ENCODE peak calls at places on chromosomes 5 and 9, in four cellular contexts. Y, Q, F and J are unnamed samples.

GRCh38 chr9:14710804-14711203 is 11.7 kb downstream of the CER1 start:
- DNase-seq in Y (no peak), Q (peak), F (no peak), J (no peak)

GRCh38 chr5:120614512-120614911 is 150.4 kb downstream of the PRR16 start:
- DNase-seq in Y (no peak), Q (peak), F (peak), J (no peak)

GRCh38 chr5:16980983-16981382 is 44.9 kb upstream of the MYO10 start:
- DNase-seq in Y (no peak), Q (peak), F (no peak), J (no peak)

GRCh38 chr9:133127340-133127981 is 6.4 kb upstream of the RALGDS start:
- DNase-seq in Y (no peak), Q (no peak), F (no peak), J (peak)

GRCh38 chr5:78783434-78784130 is 135.0 kb upstream of the LHFPL2 start:
- DNase-seq in Y (no peak), Q (no peak), F (no peak), J (no peak)

GRCh38 chr5:131386779-131387178 is 122.9 kb downstream of the CDC42SE2 start:
- DNase-seq in Y (no peak), Q (peak), F (peak), J (no peak)

GRCh38 chr5:73764996-73765395 is 139.0 kb downstream of the ARHGEF28 start:
- DNase-seq in Y (no peak), Q (no peak), F (no peak), J (no peak)

GRCh38 chr9:114273461-114273881 is 49.4 kb upstream of the ORM1 start:
- DNase-seq in Y (no peak), Q (no peak), F (no peak), J (no peak)

GRCh38 chr5:7897014-7897600 is 28.2 kb downstream of the MTRR start:
- DNase-seq in Y (no peak), Q (peak), F (no peak), J (peak)

GRCh38 chr9:70602364-70603019 is 188.0 kb upstream of the KLF9 start:
- DNase-seq in Y (peak), Q (peak), F (peak), J (peak)

GRCh38 chr9:93059960-93060591 is 1.6 kb downstream of the SUSD3 start:
- DNase-seq in Y (no peak), Q (no peak), F (no peak), J (no peak)

GRCh38 chr5:168528521-168529360 is at the start of gene FBLL1:
- DNase-seq in Y (no peak), Q (peak), F (no peak), J (no peak)

GRCh38 chr9:37342493-37342892 is 80.0 kb upstream of the GRHPR start:
- DNase-seq in Y (no peak), Q (no peak), F (no peak), J (no peak)

GRCh38 chr5:112228672-112229071 is 190.4 kb downstream of the EPB41L4A start:
- DNase-seq in Y (peak), Q (peak), F (peak), J (peak)

GRCh38 chr9:135644631-135645218 is 5.4 kb upstream of the GLT6D1 start:
- DNase-seq in Y (no peak), Q (no peak), F (no peak), J (no peak)

GRCh38 chr5:150139334-150139733 is 16.3 kb downstream of the PDGFRB start:
- DNase-seq in Y (no peak), Q (peak), F (peak), J (no peak)

GRCh38 chr5:14240366-14240765 is 97.2 kb downstream of the TRIO start:
- DNase-seq in Y (no peak), Q (peak), F (no peak), J (no peak)

GRCh38 chr9:69121155-69122085 is 52.7 kb upstream of the TJP2 start:
- DNase-seq in Y (peak), Q (peak), F (no peak), J (peak)

GRCh38 chr5:135219868-135220267 is 179.2 kb downstream of the MACROH2A1 start:
- DNase-seq in Y (peak), Q (no peak), F (no peak), J (peak)

GRCh38 chr5:138371454-138371853 is 19.0 kb downstream of the KDM3B start:
- DNase-seq in Y (no peak), Q (no peak), F (no peak), J (no peak)

GRCh38 chr9:24035816-24036215 is 209.8 kb upstream of the ELAVL2 start:
- DNase-seq in Y (no peak), Q (no peak), F (no peak), J (no peak)

GRCh38 chr9:6356441-6356840 is 28.3 kb downstream of the TPD52L3 start:
- DNase-seq in Y (no peak), Q (no peak), F (no peak), J (no peak)

GRCh38 chr5:3302228-3302627 is 293.4 kb upstream of the IRX1 start:
- DNase-seq in Y (no peak), Q (no peak), F (no peak), J (no peak)

GRCh38 chr5:138849439-138849838 is 25.7 kb downstream of the LRRTM2 start:
- DNase-seq in Y (no peak), Q (peak), F (no peak), J (no peak)

GRCh38 chr9:110029422-110029814 is 178.5 kb downstream of the C9orf152 start:
- DNase-seq in Y (no peak), Q (peak), F (peak), J (no peak)

GRCh38 chr5:126975791-126976190 is 54.6 kb downstream of the MARCHF3 start:
- DNase-seq in Y (no peak), Q (no peak), F (no peak), J (no peak)

GRCh38 chr9:5897851-5898250 is 7.2 kb downstream of the MLANA start:
- DNase-seq in Y (no peak), Q (no peak), F (no peak), J (no peak)

GRCh38 chr9:130275156-130275555 is 9.6 kb downstream of the HMCN2 start:
- DNase-seq in Y (no peak), Q (no peak), F (no peak), J (no peak)

GRCh38 chr9:93143830-93144530 is 9.9 kb upstream of the NINJ1 start:
- DNase-seq in Y (peak), Q (no peak), F (no peak), J (no peak)

GRCh38 chr9:137199411-137200121 is 975 bp downstream of the TPRN start:
- DNase-seq in Y (no peak), Q (peak), F (no peak), J (peak)

GRCh38 chr9:79362100-79363081 is 209.4 kb upstream of the TLE4 start:
- DNase-seq in Y (no peak), Q (peak), F (no peak), J (no peak)

GRCh38 chr5:93582677-93583524 is at the start of gene NR2F1:
- DNase-seq in Y (peak), Q (peak), F (peak), J (peak)

GRCh38 chr9:89477395-89477794 is 20.5 kb downstream of the SEMA4D start:
- DNase-seq in Y (no peak), Q (no peak), F (no peak), J (peak)